ENCODE peak calls at places on chromosomes 7 and 10, in six cellular contexts. R is GDM1; P is NCI-H2029; W is stimulated activated CD8-positive, alpha-beta memory T cell treated with anti-CD3 and anti-CD28 coated beads, Interleukin-12 subunit alpha, Interleukin-12 subunit beta, amount 100 ng/mL, for 1 hour; J is occipital lobe; M is 8988T. U is an unnamed sample.
A peak's percentile ranks its signal among the peaks of the same experiment; 100 is the strongest.

GRCh38 chr7:77426521-77427051 is 10.4 kb upstream of the GSAP start:
- DNase-seq in R (no peak), P (no peak), W (no peak), J (no peak), M (no peak), U (no peak)

GRCh38 chr10:82176571-82176970 is 301.6 kb downstream of the NRG3 start:
- DNase-seq in R (no peak), P (no peak), W (no peak), J (no peak), M (no peak), U (no peak)

GRCh38 chr7:25716421-25716820 is 435.6 kb upstream of the NFE2L3 start:
- DNase-seq in R (no peak), P (no peak), W (no peak), J (no peak), M (no peak), U (no peak)

GRCh38 chr7:88477957-88478356 is 171.3 kb upstream of the STEAP4 start:
- DNase-seq in R (no peak), P (no peak), W (no peak), J (no peak), M (no peak), U (no peak)

GRCh38 chr7:154927624-154928125 is 75.2 kb downstream of the PAXIP1 start:
- DNase-seq in R (peak; percentile 58), P (peak; percentile 81), W (peak; percentile 72), J (no peak), M (no peak), U (peak; percentile 68)

GRCh38 chr7:64463636-64464375 is 99.1 kb downstream of the ZNF680 start:
- DNase-seq in R (no peak), P (peak; percentile 90), W (no peak), J (peak; percentile 77), M (no peak), U (no peak)

GRCh38 chr10:72800000-72800740 is 93.4 kb upstream of the OIT3 start:
- DNase-seq in R (no peak), P (peak; percentile 7), W (no peak), J (no peak), M (no peak), U (no peak)

GRCh38 chr7:73436031-73436929 is 2.7 kb downstream of the FZD9 start:
- DNase-seq in R (no peak), P (no peak), W (no peak), J (no peak), M (no peak), U (no peak)

GRCh38 chr7:29328811-29329210 is 134.2 kb downstream of the CHN2 start:
- DNase-seq in R (no peak), P (no peak), W (no peak), J (no peak), M (no peak), U (no peak)

GRCh38 chr10:52779541-52780390 is 7.2 kb upstream of the MBL2 start:
- DNase-seq in R (peak; percentile 48), P (no peak), W (no peak), J (no peak), M (peak; percentile 58), U (peak; percentile 82)

GRCh38 chr10:132545659-132546367 is 8.2 kb downstream of the INPP5A start:
- DNase-seq in R (no peak), P (no peak), W (no peak), J (no peak), M (peak; percentile 8), U (no peak)

GRCh38 chr7:18995811-18996400 is 121.5 kb downstream of the TWIST1 start:
- DNase-seq in R (no peak), P (no peak), W (no peak), J (no peak), M (no peak), U (no peak)

GRCh38 chr7:78489851-78490250 is 691.3 kb downstream of the PHTF2 start:
- DNase-seq in R (no peak), P (no peak), W (no peak), J (no peak), M (no peak), U (no peak)

GRCh38 chr10:63058236-63058635 is 74.9 kb upstream of the NRBF2 start:
- DNase-seq in R (no peak), P (no peak), W (no peak), J (no peak), M (no peak), U (no peak)

GRCh38 chr10:125448596-125448995 is 234.4 kb downstream of the TEX36 start:
- DNase-seq in R (no peak), P (no peak), W (no peak), J (no peak), M (no peak), U (no peak)

GRCh38 chr10:5314866-5315265 is 49.9 kb upstream of the UCN3 start:
- DNase-seq in R (no peak), P (peak; percentile 72), W (no peak), J (no peak), M (no peak), U (no peak)

GRCh38 chr10:120456143-120456625 is 843 bp upstream of the PLPP4 start:
- DNase-seq in R (no peak), P (no peak), W (no peak), J (no peak), M (no peak), U (no peak)

U was measured in GM20000.